ENCODE peak calls at places on chromosomes 6 and 20, in seven cellular contexts. J is lower lobe of right lung, Y is GM13976, E is tibial artery, X is endodermal cell, W is tibial nerve, O is ascending aorta. H is an unnamed sample.
A peak's percentile ranks its signal among the peaks of the same experiment; 100 is the strongest.

GRCh38 chr20:17762243-17762872 is 62.6 kb downstream of the BANF2 start:
- DNase-seq in J (no peak), Y (no peak), E (no peak), X (peak; percentile 60), W (no peak), O (no peak), H (no peak)

GRCh38 chr6:21173678-21174077 is 419.9 kb upstream of the SOX4 start:
- DNase-seq in J (no peak), Y (no peak), E (no peak), X (no peak), W (no peak), O (no peak), H (no peak)

GRCh38 chr6:145315982-145316600 is 419.2 kb downstream of the EPM2A start:
- DNase-seq in J (no peak), Y (no peak), E (no peak), X (peak; percentile 46), W (no peak), O (no peak), H (no peak)

GRCh38 chr20:37954205-37954604 is 51.3 kb downstream of the VSTM2L start:
- DNase-seq in J (no peak), Y (no peak), E (peak; percentile 1), X (no peak), W (no peak), O (no peak), H (no peak)

GRCh38 chr20:47191074-47191673 is 165.3 kb downstream of the ZMYND8 start:
- DNase-seq in J (no peak), Y (no peak), E (no peak), X (no peak), W (no peak), O (no peak), H (no peak)

GRCh38 chr6:50958148-50958547 is 139.5 kb downstream of the TFAP2B start:
- DNase-seq in J (no peak), Y (no peak), E (no peak), X (no peak), W (no peak), O (no peak), H (no peak)

GRCh38 chr6:149334201-149334600 is 16.7 kb downstream of the TAB2 start:
- DNase-seq in J (no peak), Y (no peak), E (no peak), X (no peak), W (no peak), O (no peak), H (no peak)

GRCh38 chr20:17499041-17499440 is 32.1 kb downstream of the BFSP1 start:
- DNase-seq in J (no peak), Y (no peak), E (no peak), X (no peak), W (no peak), O (no peak), H (no peak)

GRCh38 chr6:15350386-15351083 is 104.7 kb downstream of the JARID2 start:
- DNase-seq in J (no peak), Y (no peak), E (no peak), X (no peak), W (no peak), O (no peak), H (no peak)

GRCh38 chr6:144744720-144745119 is 459.6 kb downstream of the UTRN start:
- DNase-seq in J (no peak), Y (no peak), E (no peak), X (peak; percentile 65), W (no peak), O (no peak), H (no peak)

GRCh38 chr6:150100745-150101144 is 31.8 kb upstream of the ULBP3 start:
- DNase-seq in J (no peak), Y (no peak), E (no peak), X (no peak), W (no peak), O (no peak), H (no peak)

DNA sequence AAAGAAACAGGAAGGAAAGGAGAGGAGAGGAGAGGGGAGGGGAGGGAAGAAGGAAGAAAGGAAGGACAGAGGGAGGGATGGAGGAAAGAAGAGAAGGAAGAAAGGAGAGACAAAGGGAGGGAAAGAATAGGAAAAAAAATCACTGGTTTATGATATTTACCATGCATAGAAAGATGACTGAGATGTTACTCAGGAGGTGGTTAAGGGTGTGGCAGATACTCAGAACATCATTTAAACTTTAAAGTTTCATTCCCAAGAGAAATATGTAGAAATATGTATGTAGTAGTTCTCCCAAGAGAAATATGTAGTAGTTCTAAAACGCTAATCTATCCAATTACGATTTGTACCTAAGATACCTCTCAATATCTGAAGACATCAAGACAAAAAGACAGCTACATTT is 539.1 kb downstream of the CDH26 start:
- DNase-seq in J (no peak), Y (no peak), E (no peak), X (no peak), W (no peak), O (no peak), H (no peak)
- TF ChIP-seq CTCF in J (no peak), Y (no peak), E (no peak), X (no peak), W (no peak), O (no peak), H (no peak)

DNA sequence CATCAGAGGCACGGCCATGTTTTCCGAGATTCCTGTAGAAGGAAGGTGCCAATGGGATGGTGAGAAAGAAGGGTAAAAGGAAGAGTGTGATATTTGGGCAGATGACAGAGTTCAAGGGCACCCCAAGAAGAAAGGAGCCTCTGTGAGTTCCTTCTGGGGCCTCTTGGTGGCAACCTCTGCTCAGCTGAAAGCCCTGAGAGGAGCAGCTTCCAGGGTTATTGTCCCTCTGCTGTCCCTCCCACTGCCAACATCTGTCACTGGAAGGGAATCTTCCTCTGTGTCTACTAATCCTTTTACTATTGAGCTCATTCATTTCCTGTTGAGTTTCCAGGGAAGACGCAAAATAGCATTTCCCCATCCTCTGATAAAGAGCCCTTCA is 40.0 kb upstream of the KCNK16 start:
- DNase-seq in J (no peak), Y (no peak), E (no peak), X (peak; percentile 71), W (no peak), O (no peak), H (no peak)
- TF ChIP-seq CTCF in J (no peak), Y (no peak), E (no peak), X (peak; percentile 6), W (no peak), O (no peak), H (no peak)

GRCh38 chr6:12150812-12151432 is 138.8 kb downstream of the HIVEP1 start:
- DNase-seq in J (no peak), Y (no peak), E (no peak), X (peak; percentile 85), W (no peak), O (no peak), H (peak; percentile 51)

GRCh38 chr6:12148317-12148801 is 136.2 kb downstream of the HIVEP1 start:
- DNase-seq in J (no peak), Y (no peak), E (no peak), X (no peak), W (no peak), O (no peak), H (no peak)

GRCh38 chr6:12148841-12149240 is 136.7 kb downstream of the HIVEP1 start:
- DNase-seq in J (no peak), Y (no peak), E (no peak), X (no peak), W (no peak), O (no peak), H (no peak)

GRCh38 chr6:12149944-12150510 is 137.9 kb downstream of the HIVEP1 start:
- DNase-seq in J (no peak), Y (no peak), E (no peak), X (no peak), W (no peak), O (no peak), H (no peak)

DNA sequence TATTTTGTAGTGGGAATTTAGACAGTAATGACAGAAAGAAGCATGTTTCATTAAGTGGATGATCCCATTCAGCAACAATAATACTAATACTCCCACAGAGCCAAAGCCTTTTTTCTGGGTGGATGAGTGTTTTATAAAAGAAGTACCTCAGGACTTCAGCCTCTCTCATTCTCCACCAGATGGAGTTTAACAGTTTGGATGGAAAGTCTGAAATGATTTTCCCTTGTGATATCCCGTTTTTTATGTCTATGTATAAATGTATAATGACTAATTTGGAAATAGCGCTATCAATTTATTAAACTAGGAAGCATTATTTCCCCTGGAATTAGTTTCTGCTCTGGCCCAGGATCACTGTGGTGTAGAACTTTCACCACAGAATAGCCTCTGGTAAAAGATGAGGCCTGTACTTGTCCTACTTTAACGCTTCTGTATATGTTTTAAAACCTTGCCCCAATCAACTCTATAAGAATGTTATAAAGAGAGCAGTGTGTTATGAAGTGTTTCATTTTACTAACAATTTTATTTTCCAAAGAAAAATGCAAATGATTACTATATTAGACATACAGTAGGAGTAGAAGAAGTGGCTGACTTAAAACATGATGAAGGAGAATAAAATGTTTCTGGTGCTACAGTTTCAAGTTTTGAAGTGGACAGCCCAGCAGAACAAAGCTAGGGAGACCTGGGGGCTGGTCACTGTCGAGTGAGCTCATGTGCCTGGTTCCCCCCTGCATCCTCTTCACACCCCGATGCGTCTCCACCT is 135.6 kb downstream of the HIVEP1 start:
- DNase-seq in J (no peak), Y (no peak), E (no peak), X (no peak), W (no peak), O (no peak), H (no peak)
- TF ChIP-seq CTCF in J (no peak), Y (no peak), E (peak; percentile 31), X (peak; percentile 52), W (no peak), O (no peak), H (no peak)

DNA sequence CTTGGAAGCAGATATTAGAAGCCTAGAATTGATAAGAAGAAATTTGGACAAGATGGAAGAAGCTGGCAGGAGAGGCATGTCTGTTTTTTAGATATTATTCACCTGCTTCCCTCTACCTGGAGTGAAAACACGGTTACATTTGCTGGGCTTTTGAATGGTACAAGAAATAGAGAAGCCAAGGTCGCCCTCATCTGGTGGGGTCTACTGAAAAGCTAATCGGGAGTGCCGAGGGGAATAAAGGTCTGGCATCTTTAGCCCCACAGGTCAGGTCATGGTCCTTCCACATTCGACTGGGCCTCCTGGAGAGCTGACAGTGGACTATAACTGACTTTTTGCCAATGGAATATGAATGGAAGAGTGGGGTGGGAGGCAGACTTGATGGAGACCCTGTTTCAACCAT is 4.6 kb upstream of the C2 start:
- DNase-seq in J (no peak), Y (no peak), E (no peak), X (peak; percentile 80), W (no peak), O (no peak), H (no peak)
- TF ChIP-seq CTCF in J (peak; percentile 18), Y (peak; percentile 11), E (no peak), X (peak; percentile 70), W (no peak), O (no peak), H (no peak)

GRCh38 chr20:6480328-6481030 is 287.0 kb upstream of the BMP2 start:
- DNase-seq in J (no peak), Y (no peak), E (no peak), X (no peak), W (no peak), O (no peak), H (no peak)
- TF ChIP-seq CTCF in J (no peak), Y (no peak), E (no peak), X (no peak), W (no peak), O (no peak), H (no peak)

GRCh38 chr6:137145421-137145820 is 28.0 kb downstream of the IL22RA2 start:
- DNase-seq in J (no peak), Y (no peak), E (no peak), X (no peak), W (no peak), O (no peak), H (no peak)
- TF ChIP-seq CTCF in J (no peak), Y (no peak), E (no peak), X (no peak), W (no peak), O (no peak), H (no peak)

H was measured in CD14-positive monocyte.